ENCODE peak calls at places on chromosomes 16 and 17, in eight cellular contexts. D is NCI-H526, Q is adrenal gland, M is SW480, L is T-cell, O is ecto neural progenitor cell, N is GM12892, W is H7. H is an unnamed sample.

GRCh38 chr17:51097708-51098446 is 22.8 kb downstream of the SPAG9 start:
- DNase-seq in D (no peak), Q (no peak), M (peak; percentile 26), L (no peak), O (no peak), N (no peak), W (no peak), H (no peak)

GRCh38 chr17:68909066-68909465 is 46.1 kb downstream of the ABCA8 start:
- DNase-seq in D (no peak), Q (peak; percentile 45), M (peak; percentile 3), L (no peak), O (no peak), N (no peak), W (no peak), H (no peak)

GRCh38 chr17:74519951-74520553 is 11.2 kb downstream of the CD300LB start:
- DNase-seq in D (no peak), Q (no peak), M (no peak), L (peak; percentile 35), O (no peak), N (no peak), W (no peak), H (no peak)

GRCh38 chr17:80892900-80893603 is 98.6 kb upstream of the CHMP6 start:
- DNase-seq in D (no peak), Q (peak; percentile 60), M (peak; percentile 7), L (no peak), O (no peak), N (no peak), W (no peak), H (peak; percentile 62)

GRCh38 chr17:27422601-27423000 is 33.6 kb upstream of the KSR1 start:
- DNase-seq in D (no peak), Q (no peak), M (no peak), L (no peak), O (no peak), N (no peak), W (no peak), H (no peak)

GRCh38 chr17:15918661-15919259 is 26.2 kb upstream of the ADORA2B start:
- DNase-seq in D (no peak), Q (no peak), M (no peak), L (no peak), O (no peak), N (no peak), W (no peak), H (no peak)

GRCh38 chr17:57879437-57880085 is 29.7 kb upstream of the MRPS23 start:
- DNase-seq in D (no peak), Q (no peak), M (peak; percentile 89), L (no peak), O (no peak), N (no peak), W (peak; percentile 76), H (no peak)

GRCh38 chr17:58327363-58328194 is 1.0 kb downstream of the TSPOAP1 start:
- DNase-seq in D (no peak), Q (no peak), M (no peak), L (no peak), O (no peak), N (peak; percentile 52), W (peak; percentile 51), H (peak; percentile 39)

GRCh38 chr16:31501226-31501965 is 6.8 kb downstream of the RUSF1 start:
- DNase-seq in D (no peak), Q (no peak), M (no peak), L (no peak), O (no peak), N (no peak), W (peak; percentile 53), H (no peak)

GRCh38 chr16:66430214-66430613 is 3.1 kb downstream of the BEAN1 start:
- DNase-seq in D (no peak), Q (no peak), M (no peak), L (no peak), O (no peak), N (no peak), W (no peak), H (no peak)

GRCh38 chr17:74305865-74306654 is 20.0 kb upstream of the KIF19 start:
- DNase-seq in D (no peak), Q (no peak), M (peak; percentile 14), L (no peak), O (no peak), N (no peak), W (no peak), H (no peak)

GRCh38 chr16:50509521-50510341 is 38.5 kb upstream of the NKD1 start:
- DNase-seq in D (no peak), Q (no peak), M (no peak), L (peak; percentile 27), O (peak; percentile 64), N (no peak), W (peak; percentile 80), H (peak; percentile 37)

GRCh38 chr17:1177099-1177996 is 2.4 kb downstream of the ABR start:
- DNase-seq in D (no peak), Q (no peak), M (no peak), L (no peak), O (peak; percentile 56), N (no peak), W (no peak), H (no peak)

GRCh38 chr17:30388321-30389179 is 9.8 kb downstream of the CPD start:
- DNase-seq in D (no peak), Q (no peak), M (no peak), L (no peak), O (no peak), N (no peak), W (peak; percentile 77), H (no peak)

GRCh38 chr17:47763913-47764582 is 31.0 kb downstream of the TBX21 start:
- DNase-seq in D (no peak), Q (no peak), M (no peak), L (no peak), O (no peak), N (no peak), W (no peak), H (no peak)

GRCh38 chr16:24523569-24523968 is 15.8 kb upstream of the RBBP6 start:
- DNase-seq in D (no peak), Q (no peak), M (no peak), L (no peak), O (no peak), N (no peak), W (peak; percentile 35), H (no peak)

GRCh38 chr17:44788139-44788538 is 29.4 kb downstream of the ADAM11 start:
- DNase-seq in D (no peak), Q (no peak), M (no peak), L (no peak), O (no peak), N (no peak), W (no peak), H (no peak)

GRCh38 chr16:46757339-46758050 is 9.4 kb upstream of the MYLK3 start:
- DNase-seq in D (no peak), Q (no peak), M (peak; percentile 75), L (no peak), O (no peak), N (no peak), W (peak; percentile 63), H (no peak)

GRCh38 chr16:73036074-73036826 is 11.7 kb downstream of the ZFHX3 start:
- DNase-seq in D (no peak), Q (no peak), M (no peak), L (no peak), O (peak; percentile 88), N (no peak), W (peak; percentile 68), H (no peak)

GRCh38 chr17:8862213-8863056 is 5.0 kb downstream of the PIK3R6 start:
- DNase-seq in D (no peak), Q (no peak), M (no peak), L (no peak), O (no peak), N (no peak), W (no peak), H (no peak)

GRCh38 chr16:11706180-11706742 is 36.4 kb downstream of the TXNDC11 start:
- DNase-seq in D (no peak), Q (no peak), M (no peak), L (no peak), O (no peak), N (no peak), W (no peak), H (no peak)

GRCh38 chr16:14211856-14212543 is 140.9 kb downstream of the MRTFB start:
- DNase-seq in D (no peak), Q (no peak), M (no peak), L (no peak), O (no peak), N (no peak), W (no peak), H (no peak)

H was measured in stimulated activated CD4-positive, alpha-beta T cell treated with anti-CD3 and anti-CD28 coated beads, Interleukin-12 subunit alpha, Interleukin-12 subunit beta, amount 100 ng/mL, for 4 hours.